ENCODE peak calls at places on chromosomes 1 and 21, in six cellular contexts. One of them, this sample, is unnamed.
A peak's percentile ranks its signal among the peaks of the same experiment; 100 is the strongest.

GRCh38 chr1:193974286-193974798 is 787.9 kb upstream of the B3GALT2 start:
- DNase-seq in PC-3: no peak
- DNase-seq in MM.1S: no peak
- DNase-seq in GM23338: no peak
- DNase-seq in neural progenitor cell: no peak
- DNase-seq in GM23248: no peak
- DNase-seq in this sample: no peak

GRCh38 chr1:85580046-85580411 is 532 bp upstream of the CCN1 start:
- DNase-seq in GM23338: peak; percentile 71
- DNase-seq in neural progenitor cell: no peak
- DNase-seq in GM23248: peak; percentile 88
- DNase-seq in PC-3: peak; percentile 79
- DNase-seq in MM.1S: no peak
- DNase-seq in this sample: no peak

GRCh38 chr1:227779651-227780050 is 35.8 kb upstream of the PRSS38 start:
- DNase-seq in neural progenitor cell: no peak
- DNase-seq in PC-3: no peak
- DNase-seq in GM23248: no peak
- DNase-seq in MM.1S: no peak
- DNase-seq in GM23338: no peak
- DNase-seq in this sample: no peak

GRCh38 chr1:228953207-228953606 is 217.9 kb downstream of the RHOU start:
- DNase-seq in GM23338: no peak
- DNase-seq in neural progenitor cell: no peak
- DNase-seq in GM23248: no peak
- DNase-seq in PC-3: no peak
- DNase-seq in MM.1S: no peak
- DNase-seq in this sample: no peak

GRCh38 chr1:173669491-173669941 is at the start of gene ANKRD45:
- DNase-seq in GM23338: peak; percentile 95
- DNase-seq in MM.1S: no peak
- DNase-seq in neural progenitor cell: peak; percentile 83
- DNase-seq in GM23248: peak; percentile 66
- DNase-seq in PC-3: no peak
- DNase-seq in this sample: no peak

GRCh38 chr1:54376085-54377039 is 29.8 kb downstream of the SSBP3 start:
- DNase-seq in GM23248: no peak
- DNase-seq in GM23338: no peak
- DNase-seq in MM.1S: peak; percentile 94
- DNase-seq in neural progenitor cell: no peak
- DNase-seq in PC-3: peak; percentile 18
- DNase-seq in this sample: no peak

GRCh38 chr1:220750126-220750525 is 2.0 kb downstream of the MTARC2 start:
- DNase-seq in neural progenitor cell: no peak
- DNase-seq in GM23248: no peak
- DNase-seq in PC-3: no peak
- DNase-seq in MM.1S: no peak
- DNase-seq in GM23338: no peak
- DNase-seq in this sample: no peak

GRCh38 chr1:224732367-224733006 is 116.4 kb downstream of the CNIH3 start:
- DNase-seq in neural progenitor cell: no peak
- DNase-seq in GM23248: no peak
- DNase-seq in PC-3: peak; percentile 65
- DNase-seq in MM.1S: no peak
- DNase-seq in GM23338: no peak
- DNase-seq in this sample: peak; percentile 91

GRCh38 chr1:38097256-38097655 is 50.7 kb upstream of the POU3F1 start:
- DNase-seq in neural progenitor cell: no peak
- DNase-seq in GM23248: no peak
- DNase-seq in GM23338: no peak
- DNase-seq in PC-3: no peak
- DNase-seq in MM.1S: no peak
- DNase-seq in this sample: no peak

GRCh38 chr1:232335261-232335660 is 294.7 kb downstream of the SIPA1L2 start:
- DNase-seq in neural progenitor cell: no peak
- DNase-seq in MM.1S: no peak
- DNase-seq in GM23248: no peak
- DNase-seq in PC-3: no peak
- DNase-seq in GM23338: no peak
- DNase-seq in this sample: no peak

GRCh38 chr1:233294991-233295774 is at the start of gene PCNX2:
- DNase-seq in PC-3: peak; percentile 82
- DNase-seq in neural progenitor cell: peak; percentile 85
- DNase-seq in GM23338: peak; percentile 91
- DNase-seq in MM.1S: peak; percentile 90
- DNase-seq in GM23248: peak; percentile 81
- DNase-seq in this sample: peak; percentile 73

GRCh38 chr1:28326505-28326904 is 2.3 kb upstream of the MED18 start:
- DNase-seq in neural progenitor cell: no peak
- DNase-seq in PC-3: no peak
- DNase-seq in GM23338: no peak
- DNase-seq in MM.1S: no peak
- DNase-seq in GM23248: no peak
- DNase-seq in this sample: no peak

GRCh38 chr21:41973427-41973831 is 19.6 kb upstream of the C2CD2 start:
- DNase-seq in GM23338: no peak
- DNase-seq in neural progenitor cell: no peak
- DNase-seq in MM.1S: no peak
- DNase-seq in GM23248: no peak
- DNase-seq in PC-3: peak; percentile 43
- DNase-seq in this sample: no peak

GRCh38 chr1:87953732-87954344 is 625.2 kb downstream of the LMO4 start:
- DNase-seq in MM.1S: peak; percentile 81
- DNase-seq in neural progenitor cell: peak; percentile 69
- DNase-seq in GM23248: peak; percentile 82
- DNase-seq in PC-3: peak; percentile 79
- DNase-seq in GM23338: peak; percentile 80
- DNase-seq in this sample: peak; percentile 59

GRCh38 chr1:243903904-243904303 is 53.9 kb upstream of the AKT3 start:
- DNase-seq in neural progenitor cell: peak; percentile 23
- DNase-seq in GM23248: peak; percentile 59
- DNase-seq in PC-3: peak; percentile 48
- DNase-seq in GM23338: peak; percentile 53
- DNase-seq in MM.1S: no peak
- DNase-seq in this sample: no peak

GRCh38 chr1:18294437-18295176 is 186.1 kb upstream of the KLHDC7A start:
- DNase-seq in neural progenitor cell: no peak
- DNase-seq in GM23248: no peak
- DNase-seq in MM.1S: no peak
- DNase-seq in GM23338: peak; percentile 93
- DNase-seq in PC-3: no peak
- DNase-seq in this sample: no peak

GRCh38 chr1:187096689-187097088 is 267.9 kb downstream of the PLA2G4A start:
- DNase-seq in PC-3: peak; percentile 46
- DNase-seq in neural progenitor cell: no peak
- DNase-seq in MM.1S: no peak
- DNase-seq in GM23248: peak; percentile 26
- DNase-seq in GM23338: no peak
- DNase-seq in this sample: no peak

GRCh38 chr1:111406325-111406768 is 21.2 kb downstream of the OVGP1 start:
- DNase-seq in neural progenitor cell: no peak
- DNase-seq in GM23248: peak; percentile 23
- DNase-seq in PC-3: peak; percentile 59
- DNase-seq in MM.1S: peak; percentile 89
- DNase-seq in GM23338: peak; percentile 17
- DNase-seq in this sample: no peak

GRCh38 chr21:31612889-31613785 is 46.4 kb upstream of the SOD1 start:
- DNase-seq in GM23248: peak; percentile 46
- DNase-seq in MM.1S: no peak
- DNase-seq in neural progenitor cell: peak; percentile 67
- DNase-seq in PC-3: peak; percentile 29
- DNase-seq in GM23338: no peak
- DNase-seq in this sample: no peak

GRCh38 chr21:42535602-42536171 is 22.0 kb downstream of the SLC37A1 start:
- DNase-seq in GM23248: no peak
- DNase-seq in neural progenitor cell: no peak
- DNase-seq in PC-3: no peak
- DNase-seq in MM.1S: no peak
- DNase-seq in GM23338: no peak
- DNase-seq in this sample: no peak

GRCh38 chr21:45306832-45307571 is 19.3 kb upstream of the POFUT2 start:
- DNase-seq in MM.1S: no peak
- DNase-seq in GM23338: no peak
- DNase-seq in neural progenitor cell: peak; percentile 73
- DNase-seq in GM23248: peak; percentile 74
- DNase-seq in PC-3: no peak
- DNase-seq in this sample: no peak

GRCh38 chr1:153534226-153534932 is 1.4 kb downstream of the S100A6 start:
- DNase-seq in GM23338: no peak
- DNase-seq in MM.1S: no peak
- DNase-seq in GM23248: peak; percentile 81
- DNase-seq in PC-3: peak; percentile 81
- DNase-seq in neural progenitor cell: no peak
- DNase-seq in this sample: no peak

GRCh38 chr1:14849038-14849437 is 250.6 kb downstream of the KAZN start:
- DNase-seq in PC-3: no peak
- DNase-seq in neural progenitor cell: no peak
- DNase-seq in GM23248: peak; percentile 38
- DNase-seq in MM.1S: no peak
- DNase-seq in GM23338: no peak
- DNase-seq in this sample: no peak

GRCh38 chr1:207963429-207964194 is 52.7 kb upstream of the CD34 start:
- DNase-seq in neural progenitor cell: peak; percentile 96
- DNase-seq in GM23338: peak; percentile 89
- DNase-seq in MM.1S: peak; percentile 91
- DNase-seq in PC-3: peak; percentile 96
- DNase-seq in GM23248: peak; percentile 94
- DNase-seq in this sample: peak; percentile 62

GRCh38 chr1:228212415-228212965 is 4.6 kb downstream of the OBSCN start:
- DNase-seq in neural progenitor cell: peak; percentile 51
- DNase-seq in GM23338: peak; percentile 61
- DNase-seq in MM.1S: no peak
- DNase-seq in GM23248: no peak
- DNase-seq in PC-3: no peak
- DNase-seq in this sample: no peak

GRCh38 chr1:15430787-15431570 is 7.3 kb upstream of the CTRC start:
- DNase-seq in GM23248: peak; percentile 46
- DNase-seq in neural progenitor cell: peak; percentile 77
- DNase-seq in GM23338: peak; percentile 86
- DNase-seq in PC-3: peak; percentile 59
- DNase-seq in MM.1S: peak; percentile 30
- DNase-seq in this sample: no peak

GRCh38 chr1:226696552-226696951 is 42.5 kb downstream of the ITPKB start:
- DNase-seq in PC-3: no peak
- DNase-seq in neural progenitor cell: no peak
- DNase-seq in GM23248: no peak
- DNase-seq in MM.1S: no peak
- DNase-seq in GM23338: no peak
- DNase-seq in this sample: no peak

GRCh38 chr1:234851450-234852438 is 241.8 kb upstream of the IRF2BP2 start:
- DNase-seq in neural progenitor cell: no peak
- DNase-seq in MM.1S: peak; percentile 88
- DNase-seq in GM23338: peak; percentile 24
- DNase-seq in GM23248: peak; percentile 39
- DNase-seq in PC-3: peak; percentile 50
- DNase-seq in this sample: no peak

GRCh38 chr1:207500306-207500705 is 4.3 kb downstream of the CR1 start:
- DNase-seq in MM.1S: no peak
- DNase-seq in GM23338: no peak
- DNase-seq in GM23248: no peak
- DNase-seq in PC-3: no peak
- DNase-seq in neural progenitor cell: no peak
- DNase-seq in this sample: no peak

DNA sequence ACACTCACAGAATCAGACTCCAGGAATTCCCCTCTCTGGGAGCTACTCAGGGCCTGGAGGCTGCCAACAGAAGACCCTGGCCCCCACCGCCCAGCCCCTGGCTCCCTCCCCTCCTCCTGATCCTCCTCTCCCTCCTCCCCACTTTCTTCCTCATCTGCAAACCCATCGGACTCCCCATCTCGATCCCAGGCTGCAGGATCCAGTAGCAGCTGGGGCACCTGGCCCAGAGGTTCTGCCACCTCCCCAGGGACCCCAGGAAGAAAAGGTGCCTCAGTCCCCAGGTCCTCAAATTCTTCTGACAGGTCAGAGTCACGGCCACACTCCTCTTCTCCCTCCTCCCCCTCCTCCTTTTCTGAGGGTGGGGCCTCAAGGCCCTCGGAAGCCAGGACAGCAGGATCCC is 7.4 kb downstream of the NES start:
- DNase-seq in PC-3: no peak
- DNase-seq in GM23338: no peak
- DNase-seq in GM23248: no peak
- DNase-seq in MM.1S: no peak
- DNase-seq in neural progenitor cell: no peak
- DNase-seq in this sample: no peak
- H3F3A ChIP-seq in PC-3: no peaks in the 10 kb centered on the region
- H3F3A ChIP-seq in GM23338: peaks cover 33% of the 10 kb centered on the region
- H3F3A ChIP-seq in GM23248: no peaks in the 10 kb centered on the region
- H3F3A ChIP-seq in MM.1S: no peaks in the 10 kb centered on the region
- H3F3A ChIP-seq in neural progenitor cell: peaks cover 90% of the 10 kb centered on the region
- H3F3A ChIP-seq in this sample: peaks cover 4% of the 10 kb centered on the region

GRCh38 chr1:94246692-94247145 is 9.3 kb upstream of the ARHGAP29 start:
- DNase-seq in neural progenitor cell: peak; percentile 27
- DNase-seq in PC-3: peak; percentile 64
- DNase-seq in GM23248: no peak
- DNase-seq in MM.1S: no peak
- DNase-seq in GM23338: peak; percentile 29
- DNase-seq in this sample: no peak

GRCh38 chr1:94245747-94246438 is 8.5 kb upstream of the ARHGAP29 start:
- DNase-seq in MM.1S: no peak
- DNase-seq in GM23248: peak; percentile 51
- DNase-seq in PC-3: peak; percentile 46
- DNase-seq in GM23338: no peak
- DNase-seq in neural progenitor cell: no peak
- DNase-seq in this sample: no peak

GRCh38 chr1:94248956-94249688 is 11.7 kb upstream of the ARHGAP29 start:
- DNase-seq in GM23248: peak; percentile 53
- DNase-seq in GM23338: no peak
- DNase-seq in PC-3: peak; percentile 77
- DNase-seq in MM.1S: no peak
- DNase-seq in neural progenitor cell: no peak
- DNase-seq in this sample: no peak

GRCh38 chr1:94244816-94245215 is 7.4 kb upstream of the ARHGAP29 start:
- DNase-seq in GM23338: no peak
- DNase-seq in PC-3: peak; percentile 55
- DNase-seq in MM.1S: no peak
- DNase-seq in GM23248: no peak
- DNase-seq in neural progenitor cell: no peak
- DNase-seq in this sample: no peak

GRCh38 chr1:94247146-94248094 is 10.0 kb upstream of the ARHGAP29 start:
- DNase-seq in PC-3: peak; percentile 92
- DNase-seq in GM23248: peak; percentile 79
- DNase-seq in neural progenitor cell: peak; percentile 96
- DNase-seq in GM23338: peak; percentile 89
- DNase-seq in MM.1S: peak; percentile 49
- DNase-seq in this sample: peak; percentile 78
- TF ChIP-seq EZH2 in PC-3: no peak
- TF ChIP-seq EZH2 in GM23248: no peak
- TF ChIP-seq EZH2 in neural progenitor cell: peak; percentile 76
- TF ChIP-seq EZH2 in GM23338: no peak
- TF ChIP-seq EZH2 in MM.1S: no peak
- TF ChIP-seq EZH2 in this sample: no peak

GRCh38 chr1:8217809-8218208 is 100.1 kb upstream of the SLC45A1 start:
- DNase-seq in PC-3: no peak
- DNase-seq in GM23338: no peak
- DNase-seq in GM23248: no peak
- DNase-seq in neural progenitor cell: no peak
- DNase-seq in MM.1S: no peak
- DNase-seq in this sample: no peak
- H3K27ac ChIP-seq in PC-3: no peak overlapping the region
- H3K27ac ChIP-seq in GM23338: no peak overlapping the region
- H3K27ac ChIP-seq in GM23248: no peak overlapping the region
- H3K27ac ChIP-seq in neural progenitor cell: no peak overlapping the region
- H3K27ac ChIP-seq in MM.1S: no peak overlapping the region
- H3K27ac ChIP-seq in this sample: no peak overlapping the region

GRCh38 chr1:160671603-160672002 is 24.8 kb upstream of the SLAMF1 start:
- DNase-seq in GM23338: peak; percentile 25
- DNase-seq in PC-3: no peak
- DNase-seq in MM.1S: no peak
- DNase-seq in neural progenitor cell: no peak
- DNase-seq in GM23248: no peak
- DNase-seq in this sample: no peak
- H3F3A ChIP-seq in GM23338: no peaks in the 10 kb centered on the region
- H3F3A ChIP-seq in PC-3: no peaks in the 10 kb centered on the region
- H3F3A ChIP-seq in MM.1S: peaks cover 57% of the 10 kb centered on the region
- H3F3A ChIP-seq in neural progenitor cell: no peaks in the 10 kb centered on the region
- H3F3A ChIP-seq in GM23248: no peaks in the 10 kb centered on the region
- H3F3A ChIP-seq in this sample: no peaks in the 10 kb centered on the region